ENCODE peak calls at places on chromosomes 6 and 20, in eight cellular contexts. D, Y, G, M, A, J, B and T are unnamed samples.

GRCh38 chr6:157661652-157662051 is 161.4 kb upstream of the SNX9 start:
- DNase-seq in B (no peak), A (no peak), J (no peak), D (no peak), M (no peak), Y (no peak), G (no peak), T (no peak)

GRCh38 chr20:20366551-20366895 is 1.4 kb upstream of the INSM1 start:
- DNase-seq in G (peak; percentile 4), B (peak; percentile 39), J (no peak), M (no peak), Y (no peak), D (no peak), A (no peak), T (no peak)

GRCh38 chr6:123875784-123876183 is 72.1 kb downstream of the NKAIN2 start:
- DNase-seq in G (no peak), M (no peak), D (no peak), J (no peak), A (no peak), Y (no peak), B (no peak), T (no peak)

GRCh38 chr6:16966821-16967817 is 134.7 kb upstream of the STMND1 start:
- DNase-seq in Y (no peak), B (no peak), G (no peak), M (no peak), A (no peak), J (no peak), D (no peak), T (no peak)

GRCh38 chr6:39777661-39778060 is 14.5 kb upstream of the DAAM2 start:
- DNase-seq in G (no peak), J (no peak), Y (no peak), B (no peak), M (no peak), D (no peak), A (no peak), T (no peak)

GRCh38 chr6:487956-488355 is 96.4 kb downstream of the IRF4 start:
- DNase-seq in A (no peak), B (peak; percentile 44), G (no peak), M (no peak), J (no peak), Y (no peak), D (no peak), T (no peak)

GRCh38 chr6:26349964-26350857 is 14.8 kb upstream of the BTN3A2 start:
- DNase-seq in D (no peak), A (no peak), M (no peak), J (no peak), B (no peak), Y (no peak), G (no peak), T (no peak)

GRCh38 chr6:2749972-2750600 is 636 bp downstream of the MYLK4 start:
- DNase-seq in D (peak; percentile 73), G (peak; percentile 71), M (peak; percentile 43), A (peak; percentile 64), Y (peak; percentile 83), J (peak; percentile 73), B (peak; percentile 55), T (peak; percentile 68)

GRCh38 chr6:155185544-155185943 is 78.3 kb upstream of the CLDN20 start:
- DNase-seq in D (no peak), G (peak; percentile 59), J (peak; percentile 79), M (peak; percentile 23), Y (peak; percentile 69), A (no peak), B (no peak), T (peak; percentile 76)

GRCh38 chr6:160534050-160534696 is 129.9 kb downstream of the LPA start:
- DNase-seq in D (peak; percentile 37), J (peak; percentile 68), Y (peak; percentile 70), G (peak; percentile 79), M (peak; percentile 18), B (peak; percentile 59), A (peak; percentile 7), T (peak; percentile 70)

GRCh38 chr6:41780623-41781301 is at the start of gene PRICKLE4:
- DNase-seq in M (no peak), D (no peak), A (no peak), G (peak; percentile 70), Y (peak; percentile 35), B (peak; percentile 71), J (peak; percentile 52), T (peak; percentile 69)

GRCh38 chr6:33375143-33375649 is 16.4 kb upstream of the KIFC1 start:
- DNase-seq in Y (peak; percentile 70), B (peak; percentile 63), D (no peak), M (no peak), G (no peak), J (peak; percentile 63), A (no peak), T (no peak)

GRCh38 chr6:119277047-119277446 is 72.5 kb downstream of the MAN1A1 start:
- DNase-seq in D (no peak), G (no peak), B (no peak), Y (no peak), A (no peak), M (no peak), J (no peak), T (no peak)

GRCh38 chr6:87199787-87200186 is 44.4 kb downstream of the ZNF292 start:
- DNase-seq in D (no peak), A (no peak), J (no peak), Y (no peak), M (no peak), B (no peak), G (no peak), T (peak; percentile 25)

GRCh38 chr6:154345811-154346210 is 10.8 kb downstream of the IPCEF1 start:
- DNase-seq in B (no peak), Y (no peak), A (no peak), D (no peak), G (no peak), M (no peak), J (no peak), T (no peak)

GRCh38 chr6:123909989-123910388 is 106.3 kb downstream of the NKAIN2 start:
- DNase-seq in J (no peak), B (no peak), Y (no peak), D (no peak), G (no peak), A (no peak), M (no peak), T (no peak)

GRCh38 chr6:30067460-30068139 is 602 bp downstream of the PPP1R11 start:
- DNase-seq in Y (no peak), D (no peak), J (peak; percentile 87), G (peak; percentile 96), B (peak; percentile 89), M (no peak), A (no peak), T (peak; percentile 98)

GRCh38 chr6:37020426-37021211 is 15.2 kb downstream of the FGD2 start:
- DNase-seq in D (no peak), B (no peak), M (no peak), Y (peak; percentile 18), J (peak; percentile 44), A (no peak), G (peak; percentile 83), T (no peak)

GRCh38 chr20:49889943-49890650 is 25.2 kb downstream of the SPATA2 start:
- DNase-seq in G (peak; percentile 70), J (no peak), B (no peak), D (no peak), Y (peak; percentile 40), A (no peak), M (no peak), T (no peak)
- TF ChIP-seq CTCF in G (peak; percentile 70), J (no peak), B (peak; percentile 15), D (no peak), Y (peak; percentile 89), A (peak; percentile 54), M (peak; percentile 51), T (no peak)

GRCh38 chr20:33830371-33830770 is 19.2 kb downstream of the CHMP4B start:
- DNase-seq in Y (no peak), D (no peak), G (no peak), J (no peak), M (no peak), A (no peak), B (no peak), T (no peak)

GRCh38 chr20:33835773-33836172 is 24.6 kb downstream of the CHMP4B start:
- DNase-seq in J (no peak), B (no peak), G (no peak), Y (no peak), M (no peak), D (no peak), A (no peak), T (no peak)

GRCh38 chr20:33829636-33830035 is 18.5 kb downstream of the CHMP4B start:
- DNase-seq in D (no peak), B (no peak), M (no peak), Y (no peak), G (no peak), J (no peak), A (no peak), T (no peak)

GRCh38 chr20:33828912-33829560 is 17.9 kb downstream of the CHMP4B start:
- DNase-seq in J (peak; percentile 54), D (no peak), M (no peak), G (no peak), B (no peak), Y (no peak), A (no peak), T (no peak)

DNA sequence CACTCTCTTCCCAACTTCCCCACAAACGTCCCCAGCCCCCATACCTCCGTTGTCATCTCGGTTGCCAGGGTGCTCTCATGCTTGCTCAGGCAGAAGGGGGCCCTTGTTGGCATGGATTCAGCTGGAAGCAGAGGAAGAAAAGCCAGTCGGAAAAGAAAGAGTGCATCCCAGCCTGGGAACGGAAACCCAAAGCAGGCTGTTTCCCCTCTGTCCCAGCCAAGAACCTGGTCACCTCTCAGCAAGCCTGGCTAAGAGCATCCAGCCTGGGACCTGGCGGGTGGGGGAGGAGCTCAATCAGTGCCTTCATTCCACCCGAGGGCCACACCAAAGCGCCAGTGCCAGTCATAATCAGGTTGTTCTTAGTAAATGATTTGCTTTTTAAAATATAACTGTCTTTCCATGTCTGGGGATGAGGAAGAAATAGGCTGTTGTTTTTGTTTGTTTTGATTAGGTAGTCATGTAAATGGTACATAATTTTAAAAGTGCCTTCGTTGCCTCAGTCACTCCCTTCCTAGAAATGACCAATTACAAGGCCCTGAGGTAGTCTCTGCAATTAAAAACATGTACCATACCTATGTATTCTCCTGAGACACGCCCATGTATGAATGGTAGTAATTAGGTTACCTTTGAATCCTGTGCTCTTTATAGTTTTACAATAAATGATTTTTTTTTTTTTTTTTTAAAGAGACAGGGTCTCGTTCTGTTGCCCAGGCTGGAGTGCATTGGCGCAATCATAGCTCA is 21.1 kb downstream of the CHMP4B start:
- DNase-seq in D (no peak), J (no peak), G (peak; percentile 53), M (no peak), B (no peak), Y (no peak), A (no peak), T (peak; percentile 61)
- TF ChIP-seq EZH2phosphoT487 in D (no peak), J (no peak), G (no peak), M (no peak), B (no peak), Y (no peak), A (no peak), T (no peak)

DNA sequence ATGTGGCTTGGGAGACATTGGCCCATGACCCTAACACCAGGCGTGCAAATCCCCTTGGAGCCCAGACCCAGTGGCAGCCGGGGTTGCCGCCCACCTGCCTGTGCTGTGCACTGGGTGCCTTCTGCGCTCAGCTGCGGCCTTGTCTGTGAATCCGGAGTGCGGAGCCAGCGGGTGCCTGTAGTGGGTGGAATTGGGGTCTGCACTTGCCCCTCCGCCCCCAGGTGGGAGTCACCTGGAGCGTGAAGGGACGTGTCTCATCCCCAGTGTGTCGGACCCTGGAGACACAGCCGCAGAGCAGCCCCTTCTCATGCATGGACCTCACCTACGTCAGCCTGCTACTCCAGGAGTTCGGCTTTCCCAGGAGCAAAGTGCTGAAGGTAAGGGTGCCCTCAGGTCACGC is 22.9 kb upstream of the PYGB start:
- DNase-seq in B (no peak), D (no peak), M (no peak), G (no peak), Y (no peak), A (no peak), J (no peak), T (no peak)
- H3K4me1 ChIP-seq in B (peaks cover 20% of the 10 kb centered on the region), D (no peaks in the 10 kb centered on the region), M (peaks cover 28% of the 10 kb centered on the region), G (no peaks in the 10 kb centered on the region), Y (peaks cover 38% of the 10 kb centered on the region), A (no peaks in the 10 kb centered on the region), J (peaks cover 19% of the 10 kb centered on the region), T (peaks cover 13% of the 10 kb centered on the region)

GRCh38 chr6:78770766-78771165 is 96.6 kb upstream of the IRAK1BP1 start:
- DNase-seq in J (no peak), B (no peak), G (peak; percentile 35), Y (peak; percentile 7), M (no peak), A (no peak), D (no peak), T (no peak)
- TF ChIP-seq CTCF in J (no peak), B (no peak), G (peak; percentile 68), Y (peak; percentile 45), M (peak; percentile 42), A (peak; percentile 6), D (peak; percentile 49), T (peak; percentile 41)